ENCODE peak calls at places on chromosomes 7 and 10, in ten cellular contexts. P is IMR-90, L is GM10248, R is brain microvascular endothelial cell, O is ascending aorta, Q is transverse colon, E is pancreas, T is foreskin fibroblast, W is DND-41, H is OCI-LY7. Y is an unnamed sample.

GRCh38 chr7:124155400-124156022 is 122.6 kb upstream of the TMEM229A start:
- DNase-seq in P (peak; percentile 44), L (no peak), R (no peak), O (no peak), Q (no peak), E (no peak), T (no peak), W (no peak), H (peak; percentile 8), Y (no peak)

GRCh38 chr10:48976208-48976607 is 36.6 kb upstream of the LRRC18 start:
- DNase-seq in P (peak; percentile 4), L (no peak), R (no peak), O (no peak), Q (no peak), E (no peak), T (no peak), W (no peak), H (peak; percentile 49), Y (no peak)

GRCh38 chr10:48763403-48763802 is 78.7 kb downstream of the WDFY4 start:
- DNase-seq in P (no peak), L (no peak), R (no peak), O (no peak), Q (no peak), E (no peak), T (no peak), W (no peak), H (no peak), Y (no peak)

GRCh38 chr10:107144490-107144889 is 20.0 kb downstream of the SORCS1 start:
- DNase-seq in P (no peak), L (no peak), R (no peak), O (no peak), Q (no peak), E (no peak), T (no peak), W (no peak), H (no peak), Y (no peak)

GRCh38 chr7:106114735-106115383 is 2.7 kb upstream of the SYPL1 start:
- DNase-seq in P (no peak), L (no peak), R (no peak), O (no peak), Q (peak; percentile 13), E (no peak), T (no peak), W (no peak), H (peak; percentile 75), Y (no peak)

GRCh38 chr7:69962856-69963149 is 364.5 kb downstream of the AUTS2 start:
- DNase-seq in P (no peak), L (no peak), R (no peak), O (no peak), Q (no peak), E (no peak), T (no peak), W (peak; percentile 24), H (peak; percentile 81), Y (no peak)

GRCh38 chr10:106285199-106285598 is 879.3 kb downstream of the SORCS1 start:
- DNase-seq in P (peak; percentile 8), L (no peak), R (peak; percentile 11), O (no peak), Q (no peak), E (no peak), T (peak; percentile 9), W (no peak), H (no peak), Y (no peak)

GRCh38 chr7:83271212-83272099 is 108.8 kb upstream of the PCLO start:
- DNase-seq in P (peak; percentile 19), L (no peak), R (peak; percentile 34), O (no peak), Q (no peak), E (no peak), T (peak; percentile 36), W (no peak), H (peak; percentile 24), Y (no peak)

GRCh38 chr7:81248420-81248819 is 329.6 kb upstream of the SEMA3C start:
- DNase-seq in P (no peak), L (no peak), R (no peak), O (no peak), Q (no peak), E (no peak), T (no peak), W (no peak), H (no peak), Y (no peak)

GRCh38 chr7:81245353-81245752 is 326.5 kb upstream of the SEMA3C start:
- DNase-seq in P (no peak), L (no peak), R (no peak), O (no peak), Q (no peak), E (no peak), T (no peak), W (no peak), H (no peak), Y (no peak)

GRCh38 chr7:81244213-81244612 is 325.4 kb upstream of the SEMA3C start:
- DNase-seq in P (peak; percentile 35), L (no peak), R (peak; percentile 24), O (no peak), Q (no peak), E (no peak), T (peak; percentile 14), W (no peak), H (no peak), Y (no peak)
- TF ChIP-seq CTCF in P (peak; percentile 3), L (no peak), R (peak; percentile 35), O (no peak), Q (no peak), E (no peak), T (no peak), W (no peak), H (no peak), Y (no peak)

DNA sequence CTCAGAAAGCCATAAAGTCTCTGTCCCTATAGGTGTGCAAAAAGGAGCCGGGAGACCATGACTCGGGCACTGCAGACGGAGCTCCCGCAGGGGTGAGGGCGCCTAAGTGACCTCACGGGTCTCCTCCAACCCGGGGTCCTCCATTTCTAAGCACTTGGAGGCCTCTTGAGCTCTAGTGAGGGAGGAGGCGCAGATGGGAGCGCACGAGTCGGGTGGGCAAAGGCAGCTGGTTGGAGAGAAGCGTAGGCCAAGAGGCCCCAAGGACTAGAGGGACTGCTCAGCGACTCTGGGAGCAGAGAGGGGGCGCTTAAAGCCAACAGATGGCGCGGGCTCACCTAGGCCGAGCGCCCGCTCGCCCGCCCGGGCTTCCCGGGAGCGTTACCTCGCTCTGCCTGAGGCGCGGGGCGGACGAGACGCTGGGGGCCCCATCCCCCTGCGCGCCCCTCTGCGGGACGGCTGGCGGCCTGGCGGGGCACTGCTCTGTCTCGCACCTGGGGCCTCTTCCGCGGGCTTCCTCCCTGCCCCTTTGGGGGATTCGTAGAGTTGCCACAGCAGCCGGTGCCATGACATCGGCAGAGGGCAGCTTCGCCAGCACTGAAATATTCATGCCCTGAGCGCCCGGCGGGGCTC is 521 bp upstream of the CDH23 start:
- DNase-seq in P (no peak), L (peak; percentile 56), R (no peak), O (no peak), Q (peak; percentile 42), E (peak; percentile 69), T (no peak), W (no peak), H (no peak), Y (no peak)
- TF ChIP-seq CTCF in P (peak; percentile 8), L (peak; percentile 33), R (peak; percentile 53), O (peak; percentile 29), Q (peak; percentile 20), E (peak; percentile 30), T (no peak), W (no peak), H (peak; percentile 35), Y (peak; percentile 32)

DNA sequence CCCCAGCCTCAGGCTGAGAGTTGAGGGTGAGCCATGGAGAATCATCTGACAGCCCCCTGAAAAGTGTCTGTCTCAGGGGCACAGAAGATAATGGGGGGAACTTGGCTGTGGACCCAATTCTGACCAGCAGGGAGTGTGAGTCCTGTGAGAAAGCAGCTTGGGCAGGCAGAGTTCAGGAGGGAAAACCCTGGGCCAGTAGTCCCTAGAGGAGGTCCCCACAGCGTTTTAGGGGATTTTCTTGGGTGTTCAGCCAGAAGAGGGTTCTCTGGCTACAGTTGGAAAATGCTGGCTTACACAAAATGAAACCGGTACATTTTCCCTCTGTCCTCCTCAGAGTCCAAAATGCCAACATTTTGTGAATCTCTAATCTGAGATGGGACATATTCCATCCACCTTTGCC is 35.8 kb upstream of the TRIM8 start:
- DNase-seq in P (no peak), L (peak; percentile 66), R (no peak), O (no peak), Q (no peak), E (no peak), T (no peak), W (no peak), H (no peak), Y (no peak)
- TF ChIP-seq CTCF in P (no peak), L (peak; percentile 33), R (peak; percentile 46), O (no peak), Q (no peak), E (no peak), T (no peak), W (no peak), H (peak; percentile 25), Y (no peak)

GRCh38 chr7:158446281-158446680 is 141.3 kb downstream of the PTPRN2 start:
- DNase-seq in P (no peak), L (no peak), R (no peak), O (no peak), Q (no peak), E (no peak), T (no peak), W (no peak), H (no peak), Y (no peak)

GRCh38 chr7:158446706-158447105 is 140.9 kb downstream of the PTPRN2 start:
- DNase-seq in P (no peak), L (no peak), R (no peak), O (no peak), Q (no peak), E (no peak), T (no peak), W (no peak), H (no peak), Y (no peak)

GRCh38 chr7:158444501-158445420 is 142.9 kb downstream of the PTPRN2 start:
- DNase-seq in P (no peak), L (no peak), R (no peak), O (no peak), Q (no peak), E (no peak), T (no peak), W (no peak), H (no peak), Y (no peak)

GRCh38 chr7:158443688-158444483 is 143.7 kb downstream of the PTPRN2 start:
- DNase-seq in P (no peak), L (no peak), R (no peak), O (peak; percentile 54), Q (no peak), E (no peak), T (no peak), W (no peak), H (no peak), Y (no peak)

DNA sequence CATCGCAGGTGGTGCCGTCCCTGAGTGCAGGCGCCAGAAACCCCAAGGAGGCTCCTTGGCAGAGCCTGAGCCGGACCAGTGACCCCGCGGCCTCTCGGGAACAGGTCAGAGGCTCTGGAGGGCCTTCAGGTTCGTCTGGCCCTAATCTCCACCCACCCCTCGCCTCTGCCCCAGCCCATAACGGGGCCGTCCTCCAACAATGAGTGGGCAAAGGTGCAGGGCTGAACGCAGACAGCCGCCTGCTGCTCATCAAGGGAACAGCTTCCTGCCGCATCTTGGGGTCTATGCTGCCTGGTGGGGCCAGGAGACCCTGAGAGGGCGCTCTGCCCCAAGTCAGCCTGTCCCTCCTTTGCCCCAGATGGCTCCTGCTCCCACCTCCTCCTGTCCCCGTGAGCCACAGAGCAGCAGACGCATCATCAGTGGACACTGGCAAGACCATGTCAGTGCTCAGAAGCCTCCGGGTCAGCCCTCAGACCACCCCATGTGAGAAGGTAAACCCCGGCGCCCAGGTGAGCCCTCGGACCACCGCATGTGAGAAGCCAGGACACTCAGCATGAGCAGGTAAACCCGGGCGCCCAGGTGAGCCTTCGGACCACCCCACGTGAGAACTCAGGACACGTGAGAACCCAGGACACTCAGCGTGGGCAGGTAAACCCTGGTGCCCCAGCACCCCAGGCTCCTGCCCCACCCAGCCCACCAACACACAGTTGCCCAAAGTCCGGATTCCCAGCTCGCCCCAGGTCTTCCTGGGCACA is 142.0 kb downstream of the PTPRN2 start:
- DNase-seq in P (no peak), L (no peak), R (no peak), O (no peak), Q (no peak), E (no peak), T (no peak), W (no peak), H (no peak), Y (no peak)
- TF ChIP-seq CTCF in P (no peak), L (no peak), R (no peak), O (no peak), Q (no peak), E (no peak), T (no peak), W (no peak), H (no peak), Y (no peak)

Y was measured in thoracic aorta.